ENCODE peak calls at places on chromosomes 7 and 10, in seven cellular contexts. One of them, this sample, is unnamed.

GRCh38 chr7:50962962-50963374 is 180.3 kb upstream of the GRB10 start:
- DNase-seq in HCT116: peak
- DNase-seq in HepG2: peak
- DNase-seq in H1: no peak
- DNase-seq in K562: peak
- DNase-seq in SK-N-SH: no peak
- DNase-seq in GM12878: no peak
- DNase-seq in this sample: peak

GRCh38 chr7:90119178-90119971 is 34.9 kb upstream of the STEAP1 start:
- DNase-seq in HCT116: no peak
- DNase-seq in HepG2: no peak
- DNase-seq in H1: no peak
- DNase-seq in K562: no peak
- DNase-seq in SK-N-SH: peak
- DNase-seq in GM12878: no peak
- DNase-seq in this sample: no peak

GRCh38 chr7:43337191-43337590 is 224.7 kb downstream of the HECW1 start:
- DNase-seq in HCT116: no peak
- DNase-seq in HepG2: no peak
- DNase-seq in H1: no peak
- DNase-seq in K562: no peak
- DNase-seq in SK-N-SH: no peak
- DNase-seq in GM12878: no peak
- DNase-seq in this sample: no peak

GRCh38 chr10:88064608-88065383 is 201.4 kb downstream of the PTEN start:
- DNase-seq in HCT116: no peak
- DNase-seq in HepG2: no peak
- DNase-seq in H1: no peak
- DNase-seq in K562: no peak
- DNase-seq in SK-N-SH: peak
- DNase-seq in GM12878: peak
- DNase-seq in this sample: no peak

GRCh38 chr10:32971536-32972091 is 13.6 kb upstream of the ITGB1 start:
- DNase-seq in HCT116: no peak
- DNase-seq in HepG2: peak
- DNase-seq in H1: no peak
- DNase-seq in K562: peak
- DNase-seq in SK-N-SH: no peak
- DNase-seq in GM12878: no peak
- DNase-seq in this sample: no peak

GRCh38 chr10:61835069-61835908 is 66.2 kb upstream of the ARID5B start:
- DNase-seq in HCT116: peak
- DNase-seq in HepG2: peak
- DNase-seq in H1: no peak
- DNase-seq in K562: peak
- DNase-seq in SK-N-SH: peak
- DNase-seq in GM12878: peak
- DNase-seq in this sample: no peak

GRCh38 chr7:21942955-21943354 is 2.7 kb downstream of the CDCA7L start:
- DNase-seq in HCT116: no peak
- DNase-seq in HepG2: no peak
- DNase-seq in H1: no peak
- DNase-seq in K562: no peak
- DNase-seq in SK-N-SH: no peak
- DNase-seq in GM12878: no peak
- DNase-seq in this sample: no peak

GRCh38 chr10:114395361-114396022 is 8.8 kb downstream of the AFAP1L2 start:
- DNase-seq in HCT116: no peak
- DNase-seq in HepG2: no peak
- DNase-seq in H1: no peak
- DNase-seq in K562: no peak
- DNase-seq in SK-N-SH: no peak
- DNase-seq in GM12878: no peak
- DNase-seq in this sample: no peak

GRCh38 chr7:33698692-33699128 is 206.6 kb upstream of the BMPER start:
- DNase-seq in HCT116: no peak
- DNase-seq in HepG2: peak
- DNase-seq in H1: no peak
- DNase-seq in K562: no peak
- DNase-seq in SK-N-SH: no peak
- DNase-seq in GM12878: no peak
- DNase-seq in this sample: no peak

GRCh38 chr7:84196007-84196551 is 1.5 kb upstream of the SEMA3A start:
- DNase-seq in HCT116: no peak
- DNase-seq in HepG2: no peak
- DNase-seq in H1: no peak
- DNase-seq in K562: no peak
- DNase-seq in SK-N-SH: no peak
- DNase-seq in GM12878: no peak
- DNase-seq in this sample: no peak

GRCh38 chr10:8830876-8831275 is 776.4 kb downstream of the GATA3 start:
- DNase-seq in HCT116: no peak
- DNase-seq in HepG2: no peak
- DNase-seq in H1: no peak
- DNase-seq in K562: no peak
- DNase-seq in SK-N-SH: no peak
- DNase-seq in GM12878: no peak
- DNase-seq in this sample: no peak

GRCh38 chr10:32958992-32959703 is 1.1 kb upstream of the ITGB1 start:
- DNase-seq in HCT116: no peak
- DNase-seq in HepG2: no peak
- DNase-seq in H1: no peak
- DNase-seq in K562: no peak
- DNase-seq in SK-N-SH: peak
- DNase-seq in GM12878: peak
- DNase-seq in this sample: no peak

GRCh38 chr7:24477807-24478655 is 95.2 kb upstream of the PALS2 start:
- DNase-seq in HCT116: no peak
- DNase-seq in HepG2: peak
- DNase-seq in H1: peak
- DNase-seq in K562: peak
- DNase-seq in SK-N-SH: no peak
- DNase-seq in GM12878: no peak
- DNase-seq in this sample: no peak

GRCh38 chr7:16080131-16080530 is 341.2 kb downstream of the CRPPA start:
- DNase-seq in HCT116: no peak
- DNase-seq in HepG2: no peak
- DNase-seq in H1: no peak
- DNase-seq in K562: no peak
- DNase-seq in SK-N-SH: no peak
- DNase-seq in GM12878: no peak
- DNase-seq in this sample: no peak

DNA sequence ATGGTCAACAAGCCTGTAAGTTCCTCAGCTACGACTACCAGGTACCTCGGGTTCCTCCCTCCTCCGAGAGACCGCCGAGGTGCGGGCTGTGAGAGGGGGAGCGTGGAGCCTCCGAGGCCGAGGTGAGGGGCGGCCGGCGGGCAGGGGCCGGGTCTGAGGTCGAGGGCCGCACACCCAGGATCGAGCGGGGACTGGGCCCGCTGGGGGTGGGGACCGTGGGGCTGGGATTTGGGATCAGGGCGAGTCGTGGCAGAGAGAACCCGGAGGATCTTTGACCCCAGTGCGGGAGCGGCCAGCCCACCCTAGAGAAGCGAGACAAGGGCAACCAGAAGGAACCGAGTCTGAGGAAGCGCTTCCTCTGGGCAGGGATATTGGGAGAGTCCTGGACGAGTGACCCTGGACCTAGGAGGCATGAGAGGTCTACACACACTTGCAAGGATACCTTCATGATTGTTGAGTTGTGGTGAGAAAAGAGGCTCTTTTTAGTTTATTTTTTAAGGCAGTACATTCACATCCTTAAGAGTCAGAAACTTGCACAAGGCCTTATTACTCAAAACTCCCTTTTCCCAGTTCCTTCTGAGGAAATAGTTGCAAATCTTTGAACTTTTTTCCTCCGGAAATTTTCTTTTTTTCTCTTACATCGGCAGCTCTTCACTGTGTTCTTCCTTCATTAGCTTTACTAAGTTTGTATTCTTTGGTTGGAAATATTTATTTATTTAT is 390 bp downstream of the ZNF487 start:
- DNase-seq in HCT116: no peak
- DNase-seq in HepG2: no peak
- DNase-seq in H1: no peak
- DNase-seq in K562: no peak
- DNase-seq in SK-N-SH: no peak
- DNase-seq in GM12878: no peak
- DNase-seq in this sample: peak
- TF ChIP-seq JUND in HCT116: no peak
- TF ChIP-seq JUND in HepG2: no peak
- TF ChIP-seq JUND in H1: no peak
- TF ChIP-seq JUND in K562: no peak
- TF ChIP-seq JUND in SK-N-SH: no peak
- TF ChIP-seq JUND in GM12878: no peak
- TF ChIP-seq JUND in this sample: no peak

GRCh38 chr7:82266081-82266480 is 177.5 kb downstream of the CACNA2D1 start:
- DNase-seq in HCT116: no peak
- DNase-seq in HepG2: no peak
- DNase-seq in H1: no peak
- DNase-seq in K562: no peak
- DNase-seq in SK-N-SH: no peak
- DNase-seq in GM12878: no peak
- DNase-seq in this sample: no peak

GRCh38 chr7:82264752-82265305 is 178.7 kb downstream of the CACNA2D1 start:
- DNase-seq in HCT116: no peak
- DNase-seq in HepG2: no peak
- DNase-seq in H1: no peak
- DNase-seq in K562: no peak
- DNase-seq in SK-N-SH: no peak
- DNase-seq in GM12878: no peak
- DNase-seq in this sample: no peak

GRCh38 chr7:82268632-82269031 is 174.9 kb downstream of the CACNA2D1 start:
- DNase-seq in HCT116: no peak
- DNase-seq in HepG2: no peak
- DNase-seq in H1: no peak
- DNase-seq in K562: no peak
- DNase-seq in SK-N-SH: no peak
- DNase-seq in GM12878: no peak
- DNase-seq in this sample: no peak

GRCh38 chr7:82263880-82264751 is 179.5 kb downstream of the CACNA2D1 start:
- DNase-seq in HCT116: no peak
- DNase-seq in HepG2: no peak
- DNase-seq in H1: no peak
- DNase-seq in K562: no peak
- DNase-seq in SK-N-SH: peak
- DNase-seq in GM12878: no peak
- DNase-seq in this sample: no peak
- TF ChIP-seq JUND in HCT116: no peak
- TF ChIP-seq JUND in HepG2: no peak
- TF ChIP-seq JUND in H1: no peak
- TF ChIP-seq JUND in K562: no peak
- TF ChIP-seq JUND in SK-N-SH: no peak
- TF ChIP-seq JUND in GM12878: no peak
- TF ChIP-seq JUND in this sample: no peak

GRCh38 chr10:90997670-90998069 is 76.8 kb upstream of the ANKRD1 start:
- DNase-seq in HCT116: no peak
- DNase-seq in HepG2: no peak
- DNase-seq in H1: no peak
- DNase-seq in K562: no peak
- DNase-seq in SK-N-SH: peak
- DNase-seq in GM12878: no peak
- DNase-seq in this sample: no peak

GRCh38 chr10:90992462-90992861 is 71.6 kb upstream of the ANKRD1 start:
- DNase-seq in HCT116: no peak
- DNase-seq in HepG2: no peak
- DNase-seq in H1: no peak
- DNase-seq in K562: no peak
- DNase-seq in SK-N-SH: no peak
- DNase-seq in GM12878: no peak
- DNase-seq in this sample: no peak

GRCh38 chr10:90988802-90989201 is 67.9 kb upstream of the ANKRD1 start:
- DNase-seq in HCT116: no peak
- DNase-seq in HepG2: no peak
- DNase-seq in H1: no peak
- DNase-seq in K562: no peak
- DNase-seq in SK-N-SH: no peak
- DNase-seq in GM12878: no peak
- DNase-seq in this sample: no peak

GRCh38 chr10:90988024-90988423 is 67.1 kb upstream of the ANKRD1 start:
- DNase-seq in HCT116: no peak
- DNase-seq in HepG2: no peak
- DNase-seq in H1: no peak
- DNase-seq in K562: no peak
- DNase-seq in SK-N-SH: no peak
- DNase-seq in GM12878: no peak
- DNase-seq in this sample: no peak

GRCh38 chr10:90993340-90993739 is 72.5 kb upstream of the ANKRD1 start:
- DNase-seq in HCT116: no peak
- DNase-seq in HepG2: no peak
- DNase-seq in H1: no peak
- DNase-seq in K562: no peak
- DNase-seq in SK-N-SH: no peak
- DNase-seq in GM12878: no peak
- DNase-seq in this sample: no peak
- TF ChIP-seq JUND in HCT116: no peak
- TF ChIP-seq JUND in HepG2: no peak
- TF ChIP-seq JUND in H1: no peak
- TF ChIP-seq JUND in K562: no peak
- TF ChIP-seq JUND in SK-N-SH: no peak
- TF ChIP-seq JUND in GM12878: no peak
- TF ChIP-seq JUND in this sample: no peak

DNA sequence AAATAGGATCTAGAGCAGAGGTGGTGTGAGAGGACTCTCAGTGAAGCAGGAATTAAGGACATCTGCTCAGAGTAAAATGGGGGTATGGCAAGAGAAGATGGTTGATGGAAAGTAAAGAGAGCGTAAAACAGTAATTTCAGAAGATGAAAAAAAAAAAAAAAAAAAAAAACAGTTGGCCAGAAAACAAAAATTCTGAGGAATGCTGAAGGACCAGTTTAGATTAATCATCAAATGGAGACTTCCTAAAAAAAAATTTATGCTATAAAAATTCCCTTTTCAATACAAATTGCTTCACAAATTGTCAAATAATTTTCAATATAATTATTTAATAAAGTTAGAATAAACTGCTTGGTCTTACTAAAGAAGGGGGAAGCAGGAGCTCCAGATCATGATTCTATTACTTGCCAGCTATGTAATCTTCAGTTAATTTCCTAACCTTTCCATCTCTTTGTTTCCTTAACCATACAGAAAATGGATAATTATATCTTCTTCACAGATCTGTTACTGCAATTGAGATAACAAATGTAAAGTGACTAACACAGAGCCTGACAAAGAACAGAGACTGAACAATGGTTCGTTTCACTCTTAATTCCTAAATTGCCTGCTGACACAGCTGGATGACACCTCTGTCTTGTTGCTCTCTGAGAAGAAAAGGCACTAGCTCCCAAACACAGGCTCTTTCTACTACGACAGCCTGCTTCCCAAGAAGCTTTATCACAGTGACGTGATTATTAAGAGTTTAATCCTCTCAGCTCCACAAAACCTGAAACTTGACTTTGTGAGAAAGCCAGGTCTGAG is 64.9 kb upstream of the GPR22 start:
- DNase-seq in HCT116: no peak
- DNase-seq in HepG2: no peak
- DNase-seq in H1: no peak
- DNase-seq in K562: no peak
- DNase-seq in SK-N-SH: no peak
- DNase-seq in GM12878: no peak
- DNase-seq in this sample: no peak
- TF ChIP-seq JUND in HCT116: no peak
- TF ChIP-seq JUND in HepG2: no peak
- TF ChIP-seq JUND in H1: no peak
- TF ChIP-seq JUND in K562: no peak
- TF ChIP-seq JUND in SK-N-SH: no peak
- TF ChIP-seq JUND in GM12878: no peak
- TF ChIP-seq JUND in this sample: no peak

GRCh38 chr10:111084346-111085255 is 7.8 kb downstream of the ADRA2A start:
- DNase-seq in HCT116: no peak
- DNase-seq in HepG2: no peak
- DNase-seq in H1: no peak
- DNase-seq in K562: no peak
- DNase-seq in SK-N-SH: no peak
- DNase-seq in GM12878: no peak
- DNase-seq in this sample: no peak
- TF ChIP-seq JUND in HCT116: no peak
- TF ChIP-seq JUND in HepG2: no peak
- TF ChIP-seq JUND in H1: no peak
- TF ChIP-seq JUND in K562: no peak
- TF ChIP-seq JUND in SK-N-SH: no peak
- TF ChIP-seq JUND in GM12878: no peak
- TF ChIP-seq JUND in this sample: no peak